ENCODE peak calls at places on chromosomes 13 and 19, in nine cellular contexts. J is osteoblast; W is stimulated activated CD4-positive, alpha-beta T cell treated with anti-CD3 and anti-CD28 coated beads, Interleukin-12 subunit alpha, Interleukin-12 subunit beta, amount 100 ng/mL, for 48 hours; H is HCEC 1CT; T is iris pigment epithelial cell; N is GM23248; K is activated T-cell treated with anti-CD3 and anti-CD28 coated beads, Interleukin-2, amount 50 U/mL, for 4 hours; C is colonic mucosa; G is foreskin fibroblast. M is an unnamed sample.

GRCh38 chr19:2609389-2610116 is 92.9 kb downstream of the GNG7 start:
- DNase-seq in J (no peak), W (no peak), H (no peak), T (no peak), N (no peak), K (no peak), C (no peak), G (no peak), M (no peak)

GRCh38 chr13:50130686-50131051 is 115.4 kb downstream of the KCNRG start:
- DNase-seq in J (peak), W (no peak), H (peak), T (peak), N (peak), K (peak), C (peak), G (peak), M (peak)

GRCh38 chr19:41023193-41023592 is 32.1 kb downstream of the CYP2B6 start:
- DNase-seq in J (no peak), W (no peak), H (no peak), T (no peak), N (no peak), K (no peak), C (no peak), G (no peak), M (no peak)

GRCh38 chr13:96090240-96091101 is 564 bp downstream of the HS6ST3 start:
- DNase-seq in J (peak), W (no peak), H (peak), T (peak), N (peak), K (no peak), C (no peak), G (peak), M (no peak)

GRCh38 chr19:17796838-17797168 is 1.9 kb downstream of the B3GNT3 start:
- DNase-seq in J (no peak), W (no peak), H (no peak), T (no peak), N (no peak), K (no peak), C (no peak), G (no peak), M (no peak)

GRCh38 chr13:99527346-99527745 is 26.1 kb downstream of the TM9SF2 start:
- DNase-seq in J (no peak), W (no peak), H (no peak), T (no peak), N (no peak), K (no peak), C (no peak), G (no peak), M (no peak)

GRCh38 chr13:79989251-79989661 is 351.7 kb downstream of the SPRY2 start:
- DNase-seq in J (no peak), W (no peak), H (peak), T (no peak), N (peak), K (no peak), C (peak), G (peak), M (peak)

GRCh38 chr13:109256866-109257760 is 529.3 kb downstream of the IRS2 start:
- DNase-seq in J (peak), W (no peak), H (peak), T (peak), N (peak), K (no peak), C (no peak), G (peak), M (peak)

GRCh38 chr13:28493740-28494536 is 990 bp downstream of the FLT1 start:
- DNase-seq in J (peak), W (no peak), H (no peak), T (peak), N (peak), K (no peak), C (no peak), G (no peak), M (no peak)

GRCh38 chr13:44171151-44171550 is 202.5 kb upstream of the SERP2 start:
- DNase-seq in J (no peak), W (no peak), H (no peak), T (no peak), N (no peak), K (no peak), C (no peak), G (no peak), M (no peak)

GRCh38 chr19:38183227-38183914 is 40.7 kb downstream of the DPF1 start:
- DNase-seq in J (peak), W (no peak), H (no peak), T (peak), N (peak), K (no peak), C (no peak), G (peak), M (no peak)

GRCh38 chr19:7547153-7547552 is 11.6 kb downstream of the PNPLA6 start:
- DNase-seq in J (no peak), W (no peak), H (no peak), T (no peak), N (no peak), K (no peak), C (no peak), G (no peak), M (no peak)

GRCh38 chr13:45928196-45928595 is 76.6 kb upstream of the SIAH3 start:
- DNase-seq in J (no peak), W (no peak), H (no peak), T (no peak), N (no peak), K (no peak), C (no peak), G (no peak), M (no peak)

GRCh38 chr19:4523306-4524110 is 5.2 kb upstream of the PLIN4 start:
- DNase-seq in J (peak), W (no peak), H (peak), T (no peak), N (peak), K (no peak), C (peak), G (no peak), M (peak)

GRCh38 chr13:50645092-50645491 is 198.4 kb downstream of the DLEU7 start:
- DNase-seq in J (peak), W (no peak), H (no peak), T (peak), N (peak), K (no peak), C (no peak), G (no peak), M (no peak)